ENCODE peak calls at places on chromosomes 16 and 17, in seven cellular contexts. One of them, this sample, is unnamed.

GRCh38 chr16:14569213-14569612 is 60.8 kb downstream of the PARN start:
- DNase-seq in tibial artery: no peak
- DNase-seq in colonic mucosa: peak
- DNase-seq in progenitor cell of endocrine pancreas: no peak
- DNase-seq in foreskin fibroblast: no peak
- DNase-seq in foreskin keratinocyte: no peak
- DNase-seq in GM13977: no peak
- DNase-seq in this sample: no peak

GRCh38 chr17:36089888-36090836 is at the start of gene CCL3:
- DNase-seq in colonic mucosa: no peak
- DNase-seq in progenitor cell of endocrine pancreas: no peak
- DNase-seq in GM13977: peak
- DNase-seq in foreskin fibroblast: no peak
- DNase-seq in tibial artery: no peak
- DNase-seq in foreskin keratinocyte: peak
- DNase-seq in this sample: peak

GRCh38 chr16:84467256-84467655 is 37.2 kb downstream of the MEAK7 start:
- DNase-seq in progenitor cell of endocrine pancreas: no peak
- DNase-seq in foreskin keratinocyte: peak
- DNase-seq in foreskin fibroblast: no peak
- DNase-seq in tibial artery: no peak
- DNase-seq in GM13977: no peak
- DNase-seq in colonic mucosa: no peak
- DNase-seq in this sample: no peak

GRCh38 chr17:46930083-46930482 is 7.1 kb downstream of the GOSR2 start:
- DNase-seq in foreskin fibroblast: no peak
- DNase-seq in progenitor cell of endocrine pancreas: no peak
- DNase-seq in GM13977: no peak
- DNase-seq in foreskin keratinocyte: no peak
- DNase-seq in tibial artery: no peak
- DNase-seq in colonic mucosa: no peak
- DNase-seq in this sample: no peak

GRCh38 chr16:70453891-70454220 is 539 bp upstream of the FCSK start:
- DNase-seq in foreskin keratinocyte: no peak
- DNase-seq in GM13977: no peak
- DNase-seq in foreskin fibroblast: no peak
- DNase-seq in colonic mucosa: peak
- DNase-seq in progenitor cell of endocrine pancreas: no peak
- DNase-seq in tibial artery: no peak
- DNase-seq in this sample: no peak

GRCh38 chr16:27779719-27780161 is 229.8 kb downstream of the KATNIP start:
- DNase-seq in progenitor cell of endocrine pancreas: peak
- DNase-seq in foreskin fibroblast: peak
- DNase-seq in tibial artery: peak
- DNase-seq in colonic mucosa: no peak
- DNase-seq in GM13977: no peak
- DNase-seq in foreskin keratinocyte: no peak
- DNase-seq in this sample: no peak

GRCh38 chr17:15332338-15332737 is 9.1 kb downstream of the TEKT3 start:
- DNase-seq in GM13977: no peak
- DNase-seq in foreskin fibroblast: no peak
- DNase-seq in foreskin keratinocyte: no peak
- DNase-seq in tibial artery: no peak
- DNase-seq in progenitor cell of endocrine pancreas: no peak
- DNase-seq in colonic mucosa: no peak
- DNase-seq in this sample: no peak

GRCh38 chr17:2250140-2251095 is 53.2 kb downstream of the SMG6 start:
- DNase-seq in foreskin keratinocyte: no peak
- DNase-seq in foreskin fibroblast: no peak
- DNase-seq in progenitor cell of endocrine pancreas: no peak
- DNase-seq in colonic mucosa: no peak
- DNase-seq in tibial artery: no peak
- DNase-seq in GM13977: no peak
- DNase-seq in this sample: peak

GRCh38 chr16:1543085-1543896 is 9.8 kb downstream of the TMEM204 start:
- DNase-seq in GM13977: peak
- DNase-seq in foreskin keratinocyte: peak
- DNase-seq in tibial artery: peak
- DNase-seq in progenitor cell of endocrine pancreas: no peak
- DNase-seq in foreskin fibroblast: peak
- DNase-seq in colonic mucosa: peak
- DNase-seq in this sample: peak

GRCh38 chr17:2809337-2809736 is 13.1 kb downstream of the RAP1GAP2 start:
- DNase-seq in foreskin fibroblast: no peak
- DNase-seq in GM13977: no peak
- DNase-seq in tibial artery: no peak
- DNase-seq in progenitor cell of endocrine pancreas: no peak
- DNase-seq in foreskin keratinocyte: no peak
- DNase-seq in colonic mucosa: no peak
- DNase-seq in this sample: no peak

GRCh38 chr17:7782237-7782636 is 51.8 kb upstream of the KDM6B start:
- DNase-seq in foreskin fibroblast: peak
- DNase-seq in GM13977: no peak
- DNase-seq in colonic mucosa: no peak
- DNase-seq in progenitor cell of endocrine pancreas: no peak
- DNase-seq in foreskin keratinocyte: peak
- DNase-seq in tibial artery: no peak
- DNase-seq in this sample: no peak
- TF ChIP-seq CTCF in foreskin fibroblast: peak
- TF ChIP-seq CTCF in GM13977: peak
- TF ChIP-seq CTCF in colonic mucosa: no peak
- TF ChIP-seq CTCF in progenitor cell of endocrine pancreas: no peak
- TF ChIP-seq CTCF in foreskin keratinocyte: peak
- TF ChIP-seq CTCF in tibial artery: no peak
- TF ChIP-seq CTCF in this sample: no peak

GRCh38 chr17:11908711-11909146 is 88.5 kb downstream of the ZNF18 start:
- DNase-seq in foreskin keratinocyte: no peak
- DNase-seq in foreskin fibroblast: no peak
- DNase-seq in GM13977: no peak
- DNase-seq in tibial artery: no peak
- DNase-seq in progenitor cell of endocrine pancreas: no peak
- DNase-seq in colonic mucosa: no peak
- DNase-seq in this sample: no peak

DNA sequence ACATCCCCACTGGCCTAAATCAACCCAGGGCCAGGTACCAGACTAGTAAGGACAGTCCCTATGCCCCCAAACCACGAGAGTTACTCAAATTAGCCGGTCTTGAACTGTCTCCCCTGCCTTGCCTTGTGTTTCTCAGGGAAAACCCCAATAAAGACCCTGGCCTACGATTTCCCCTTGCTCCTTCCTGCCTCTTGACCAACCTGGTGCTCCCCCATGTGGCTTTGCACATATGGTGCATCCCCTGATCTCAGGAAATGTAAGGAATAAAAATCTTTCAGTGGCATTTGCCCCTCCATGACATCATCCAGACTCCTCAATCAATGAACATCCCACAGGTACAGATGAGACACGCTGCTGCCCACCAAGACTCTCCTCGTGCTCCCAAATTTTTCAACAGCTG is 87.9 kb downstream of the ZNF18 start:
- DNase-seq in foreskin keratinocyte: no peak
- DNase-seq in foreskin fibroblast: no peak
- DNase-seq in progenitor cell of endocrine pancreas: no peak
- DNase-seq in colonic mucosa: no peak
- DNase-seq in tibial artery: no peak
- DNase-seq in GM13977: no peak
- DNase-seq in this sample: no peak
- TF ChIP-seq CTCF in foreskin keratinocyte: no peak
- TF ChIP-seq CTCF in foreskin fibroblast: no peak
- TF ChIP-seq CTCF in progenitor cell of endocrine pancreas: peak
- TF ChIP-seq CTCF in colonic mucosa: no peak
- TF ChIP-seq CTCF in tibial artery: no peak
- TF ChIP-seq CTCF in GM13977: no peak
- TF ChIP-seq CTCF in this sample: no peak

DNA sequence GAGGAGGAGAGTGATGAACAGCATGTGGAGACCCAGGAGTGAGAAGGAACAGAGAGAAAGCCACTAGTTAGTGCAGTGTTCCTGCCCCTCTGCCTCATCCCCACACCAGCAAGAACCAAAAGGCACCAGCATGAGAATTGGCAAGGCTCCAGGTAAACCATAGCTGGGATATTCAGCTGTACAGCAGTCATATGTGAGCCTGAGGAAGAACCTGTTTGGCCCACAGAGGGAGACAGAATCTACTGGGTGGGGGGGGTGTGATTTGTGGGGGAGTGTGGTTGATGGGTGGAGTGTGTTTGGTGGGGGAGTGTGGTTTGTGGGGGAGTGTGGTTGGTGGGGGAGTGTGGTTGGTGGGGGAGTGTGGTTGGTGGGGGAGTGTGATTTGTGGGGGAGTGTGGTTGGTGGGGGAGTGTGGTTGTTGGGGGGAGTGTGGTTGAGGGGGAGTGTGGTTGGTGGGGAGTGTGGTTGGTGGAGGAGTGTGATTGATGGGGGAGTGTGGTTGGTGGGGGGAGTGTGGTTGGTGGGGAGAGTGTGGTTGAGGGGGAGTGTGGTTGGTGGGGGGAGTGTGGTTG is 19.4 kb downstream of the MINK1 start:
- DNase-seq in GM13977: no peak
- DNase-seq in tibial artery: no peak
- DNase-seq in progenitor cell of endocrine pancreas: no peak
- DNase-seq in colonic mucosa: peak
- DNase-seq in foreskin fibroblast: no peak
- DNase-seq in foreskin keratinocyte: peak
- DNase-seq in this sample: peak
- TF ChIP-seq CTCF in GM13977: no peak
- TF ChIP-seq CTCF in tibial artery: no peak
- TF ChIP-seq CTCF in progenitor cell of endocrine pancreas: no peak
- TF ChIP-seq CTCF in colonic mucosa: no peak
- TF ChIP-seq CTCF in foreskin fibroblast: no peak
- TF ChIP-seq CTCF in foreskin keratinocyte: peak
- TF ChIP-seq CTCF in this sample: no peak

DNA sequence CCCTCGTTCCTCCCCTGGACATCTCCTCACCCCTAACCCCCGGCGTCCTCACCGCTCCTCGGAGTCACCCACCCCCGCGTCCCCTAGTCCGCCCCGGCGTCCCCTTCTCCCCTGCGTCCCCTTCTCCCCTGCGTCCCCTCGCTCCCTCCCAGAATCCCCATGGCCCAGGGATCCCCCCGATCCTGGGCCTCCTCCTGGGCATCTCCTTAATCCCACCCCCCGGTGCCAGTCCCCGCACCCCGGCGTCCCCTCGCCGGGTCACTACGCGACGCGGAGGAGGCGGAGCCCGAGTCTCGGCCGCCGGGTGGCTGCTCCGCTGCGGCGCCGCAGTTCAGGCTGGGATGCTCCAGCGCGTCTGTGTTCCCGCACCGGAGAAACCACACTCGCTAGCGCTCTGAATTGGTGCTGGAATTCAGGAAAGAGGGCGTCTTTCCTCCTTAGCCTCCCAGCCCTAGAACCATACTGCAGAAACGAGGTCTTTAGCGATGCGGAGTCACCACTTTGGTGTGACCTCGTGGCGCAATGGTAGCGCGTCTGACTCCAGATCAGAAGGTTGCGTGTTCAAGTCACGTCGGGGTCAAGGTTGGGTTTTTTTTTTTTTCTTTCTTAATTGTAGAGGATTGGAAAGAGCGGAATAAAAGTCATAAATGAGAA is 25.9 kb upstream of the SLC47A1 start:
- DNase-seq in tibial artery: peak
- DNase-seq in colonic mucosa: peak
- DNase-seq in GM13977: peak
- DNase-seq in progenitor cell of endocrine pancreas: peak
- DNase-seq in foreskin fibroblast: peak
- DNase-seq in foreskin keratinocyte: peak
- DNase-seq in this sample: peak
- TF ChIP-seq CTCF in tibial artery: no peak
- TF ChIP-seq CTCF in colonic mucosa: no peak
- TF ChIP-seq CTCF in GM13977: no peak
- TF ChIP-seq CTCF in progenitor cell of endocrine pancreas: no peak
- TF ChIP-seq CTCF in foreskin fibroblast: no peak
- TF ChIP-seq CTCF in foreskin keratinocyte: peak
- TF ChIP-seq CTCF in this sample: no peak

GRCh38 chr17:38848557-38848891 is 5.0 kb downstream of the RPL23 start:
- DNase-seq in tibial artery: no peak
- DNase-seq in colonic mucosa: no peak
- DNase-seq in foreskin fibroblast: no peak
- DNase-seq in GM13977: no peak
- DNase-seq in progenitor cell of endocrine pancreas: no peak
- DNase-seq in foreskin keratinocyte: no peak
- DNase-seq in this sample: no peak
- TF ChIP-seq CTCF in tibial artery: no peak
- TF ChIP-seq CTCF in colonic mucosa: no peak
- TF ChIP-seq CTCF in foreskin fibroblast: no peak
- TF ChIP-seq CTCF in GM13977: no peak
- TF ChIP-seq CTCF in progenitor cell of endocrine pancreas: no peak
- TF ChIP-seq CTCF in foreskin keratinocyte: no peak
- TF ChIP-seq CTCF in this sample: no peak

DNA sequence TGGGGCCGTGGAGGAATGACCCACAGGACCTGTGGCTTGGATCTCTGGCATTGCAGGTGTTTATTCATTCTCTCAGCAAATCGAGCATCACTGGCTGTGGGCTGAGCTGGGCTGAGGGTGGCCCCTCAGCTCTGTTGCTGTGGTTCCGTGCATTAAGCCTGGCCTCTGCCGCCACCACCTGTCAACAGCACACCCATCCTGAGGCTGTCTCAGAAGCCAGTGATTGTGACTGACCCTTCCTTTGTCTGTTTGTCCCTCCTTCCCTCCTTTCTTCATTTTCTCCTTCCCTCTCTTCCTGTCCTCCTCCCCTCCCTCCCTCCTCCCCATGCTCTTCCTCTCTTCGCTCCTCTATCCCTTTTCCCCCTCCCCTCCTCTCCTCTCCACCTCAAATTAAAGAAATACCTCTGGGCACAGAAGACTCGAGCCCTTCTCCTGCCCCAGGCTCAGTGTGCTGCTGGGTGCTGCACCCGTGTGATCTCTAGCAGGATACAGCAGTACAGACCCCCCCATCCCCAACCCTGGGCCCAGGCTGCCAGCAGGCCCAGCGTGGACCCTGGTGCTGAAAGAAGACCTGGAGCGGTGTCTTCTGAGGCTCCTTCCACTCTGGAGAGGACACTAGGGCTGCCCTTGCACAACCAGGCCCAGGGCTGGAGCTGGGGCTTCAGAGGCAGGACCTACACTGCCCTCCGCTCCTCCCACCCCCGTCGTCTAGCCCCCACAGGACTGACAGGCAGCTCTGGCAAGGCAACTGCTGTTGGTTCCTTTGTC is 75.9 kb downstream of the PLD6 start:
- DNase-seq in foreskin keratinocyte: no peak
- DNase-seq in colonic mucosa: no peak
- DNase-seq in foreskin fibroblast: no peak
- DNase-seq in progenitor cell of endocrine pancreas: no peak
- DNase-seq in tibial artery: no peak
- DNase-seq in GM13977: no peak
- DNase-seq in this sample: no peak
- TF ChIP-seq CTCF in foreskin keratinocyte: peak
- TF ChIP-seq CTCF in colonic mucosa: no peak
- TF ChIP-seq CTCF in foreskin fibroblast: no peak
- TF ChIP-seq CTCF in progenitor cell of endocrine pancreas: no peak
- TF ChIP-seq CTCF in tibial artery: no peak
- TF ChIP-seq CTCF in GM13977: no peak
- TF ChIP-seq CTCF in this sample: no peak

GRCh38 chr17:33582661-33583060 is 289.6 kb upstream of the ASIC2 start:
- DNase-seq in tibial artery: no peak
- DNase-seq in foreskin fibroblast: no peak
- DNase-seq in colonic mucosa: no peak
- DNase-seq in GM13977: no peak
- DNase-seq in foreskin keratinocyte: no peak
- DNase-seq in progenitor cell of endocrine pancreas: no peak
- DNase-seq in this sample: no peak
- TF ChIP-seq CTCF in tibial artery: no peak
- TF ChIP-seq CTCF in foreskin fibroblast: no peak
- TF ChIP-seq CTCF in colonic mucosa: no peak
- TF ChIP-seq CTCF in GM13977: no peak
- TF ChIP-seq CTCF in foreskin keratinocyte: no peak
- TF ChIP-seq CTCF in progenitor cell of endocrine pancreas: no peak
- TF ChIP-seq CTCF in this sample: no peak